ENCODE peak calls at places on chromosome 13, in four cellular contexts. J, N, O and K are unnamed samples.

GRCh38 chr13:30616927-30617314 is 799 bp upstream of the USPL1 start:
- DNase-seq in J (no peak), N (peak), O (peak), K (peak)

GRCh38 chr13:102040812-102041211 is 361.0 kb downstream of the FGF14 start:
- DNase-seq in O (no peak), N (no peak), J (no peak), K (no peak)

GRCh38 chr13:109427695-109428094 is 358.7 kb downstream of the IRS2 start:
- DNase-seq in J (no peak), O (no peak), N (no peak), K (no peak)

GRCh38 chr13:55783841-55784240 is 1356.9 kb upstream of the PRR20A start:
- DNase-seq in J (no peak), O (no peak), N (no peak), K (no peak)

GRCh38 chr13:38667526-38668094 is 19.3 kb upstream of the FREM2 start:
- DNase-seq in J (no peak), O (no peak), N (no peak), K (no peak)

GRCh38 chr13:32121316-32121715 is 89.7 kb downstream of the FRY start:
- DNase-seq in N (no peak), J (no peak), O (no peak), K (no peak)

GRCh38 chr13:39612023-39612637 is 9.1 kb upstream of the LHFPL6 start:
- DNase-seq in J (no peak), O (no peak), N (peak), K (no peak)

GRCh38 chr13:33057019-33057785 is 41.0 kb downstream of the KL start:
- DNase-seq in O (no peak), J (no peak), N (no peak), K (no peak)

GRCh38 chr13:111298214-111298975 is 22.0 kb upstream of the TEX29 start:
- DNase-seq in O (no peak), J (no peak), N (no peak), K (no peak)

GRCh38 chr13:107348931-107349330 is 781.0 kb upstream of the ARGLU1 start:
- DNase-seq in N (peak), O (no peak), J (no peak), K (no peak)

GRCh38 chr13:43686557-43686956 is 100.2 kb downstream of the ENOX1 start:
- DNase-seq in O (no peak), J (no peak), N (peak), K (no peak)